ENCODE peak calls at places on chromosomes 7 and 10, in six cellular contexts. One of them, this sample, is unnamed.

GRCh38 chr7:46713868-46714596 is 793.0 kb upstream of the IGFBP3 start:
- DNase-seq in HCT116: no peak
- DNase-seq in GM23338: no peak
- DNase-seq in endothelial cell of umbilical vein: peak; percentile 93
- DNase-seq in mammary epithelial cell: no peak
- DNase-seq in MM.1S: no peak
- DNase-seq in this sample: no peak

GRCh38 chr7:44454348-44454747 is 36.1 kb downstream of the NUDCD3 start:
- DNase-seq in mammary epithelial cell: no peak
- DNase-seq in MM.1S: no peak
- DNase-seq in endothelial cell of umbilical vein: no peak
- DNase-seq in GM23338: no peak
- DNase-seq in HCT116: no peak
- DNase-seq in this sample: no peak

GRCh38 chr10:101297901-101298451 is 56.0 kb upstream of the BTRC start:
- DNase-seq in MM.1S: peak; percentile 55
- DNase-seq in HCT116: peak; percentile 64
- DNase-seq in GM23338: peak; percentile 87
- DNase-seq in endothelial cell of umbilical vein: peak; percentile 65
- DNase-seq in mammary epithelial cell: peak; percentile 37
- DNase-seq in this sample: peak; percentile 8

GRCh38 chr10:22345301-22346086 is at the start of gene SPAG6:
- DNase-seq in endothelial cell of umbilical vein: no peak
- DNase-seq in HCT116: no peak
- DNase-seq in GM23338: peak; percentile 86
- DNase-seq in MM.1S: no peak
- DNase-seq in mammary epithelial cell: no peak
- DNase-seq in this sample: no peak

GRCh38 chr7:22663721-22664120 is 63.3 kb upstream of the IL6 start:
- DNase-seq in MM.1S: no peak
- DNase-seq in endothelial cell of umbilical vein: peak; percentile 78
- DNase-seq in HCT116: no peak
- DNase-seq in mammary epithelial cell: no peak
- DNase-seq in GM23338: no peak
- DNase-seq in this sample: no peak

GRCh38 chr10:21758239-21758638 is 224.2 kb downstream of the MLLT10 start:
- DNase-seq in MM.1S: no peak
- DNase-seq in endothelial cell of umbilical vein: no peak
- DNase-seq in mammary epithelial cell: no peak
- DNase-seq in GM23338: no peak
- DNase-seq in HCT116: no peak
- DNase-seq in this sample: no peak

GRCh38 chr10:76430330-76430729 is 998.9 kb downstream of the LRMDA start:
- DNase-seq in HCT116: no peak
- DNase-seq in mammary epithelial cell: no peak
- DNase-seq in GM23338: no peak
- DNase-seq in endothelial cell of umbilical vein: peak; percentile 4
- DNase-seq in MM.1S: no peak
- DNase-seq in this sample: peak; percentile 15

GRCh38 chr10:66284621-66285020 is 641.2 kb upstream of the LRRTM3 start:
- DNase-seq in mammary epithelial cell: no peak
- DNase-seq in MM.1S: no peak
- DNase-seq in GM23338: no peak
- DNase-seq in HCT116: no peak
- DNase-seq in endothelial cell of umbilical vein: no peak
- DNase-seq in this sample: no peak

GRCh38 chr7:80918909-80919721 is at the start of gene SEMA3C:
- DNase-seq in MM.1S: peak; percentile 86
- DNase-seq in endothelial cell of umbilical vein: peak; percentile 90
- DNase-seq in HCT116: peak; percentile 78
- DNase-seq in mammary epithelial cell: peak; percentile 97
- DNase-seq in GM23338: peak; percentile 94
- DNase-seq in this sample: peak; percentile 94

GRCh38 chr7:30652132-30652531 is 30.1 kb downstream of the CRHR2 start:
- DNase-seq in HCT116: no peak
- DNase-seq in mammary epithelial cell: no peak
- DNase-seq in GM23338: no peak
- DNase-seq in endothelial cell of umbilical vein: no peak
- DNase-seq in MM.1S: no peak
- DNase-seq in this sample: no peak

GRCh38 chr7:74115326-74115725 is 31.7 kb downstream of the LIMK1 start:
- DNase-seq in HCT116: no peak
- DNase-seq in endothelial cell of umbilical vein: no peak
- DNase-seq in GM23338: peak; percentile 88
- DNase-seq in mammary epithelial cell: no peak
- DNase-seq in MM.1S: no peak
- DNase-seq in this sample: no peak

DNA sequence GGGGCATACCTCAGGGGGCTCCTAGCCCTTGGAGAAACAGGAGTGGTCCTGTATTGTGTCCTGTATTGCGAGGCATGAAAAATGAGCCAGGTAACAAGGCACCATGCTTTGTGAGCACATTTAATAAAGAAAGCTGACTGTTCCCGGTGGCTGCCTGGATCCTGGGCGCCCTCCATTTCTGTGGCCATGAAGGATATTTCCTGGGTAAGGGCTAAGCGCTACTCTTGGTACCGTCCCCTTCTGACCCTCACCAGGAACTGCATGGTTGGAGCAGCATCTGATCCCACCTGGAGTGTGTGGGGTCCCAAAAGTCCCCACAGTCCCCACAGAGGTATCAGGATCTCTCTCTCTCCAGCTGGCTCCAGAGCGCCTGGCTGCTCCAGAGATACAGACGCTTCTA is 139.5 kb downstream of the MAPK8 start:
- DNase-seq in endothelial cell of umbilical vein: no peak
- DNase-seq in MM.1S: no peak
- DNase-seq in GM23338: no peak
- DNase-seq in mammary epithelial cell: no peak
- DNase-seq in HCT116: no peak
- DNase-seq in this sample: no peak
- TF ChIP-seq EZH2 in endothelial cell of umbilical vein: no peak
- TF ChIP-seq EZH2 in MM.1S: no peak
- TF ChIP-seq EZH2 in GM23338: no peak
- TF ChIP-seq EZH2 in mammary epithelial cell: no peak
- TF ChIP-seq EZH2 in HCT116: no peak
- TF ChIP-seq EZH2 in this sample: no peak

DNA sequence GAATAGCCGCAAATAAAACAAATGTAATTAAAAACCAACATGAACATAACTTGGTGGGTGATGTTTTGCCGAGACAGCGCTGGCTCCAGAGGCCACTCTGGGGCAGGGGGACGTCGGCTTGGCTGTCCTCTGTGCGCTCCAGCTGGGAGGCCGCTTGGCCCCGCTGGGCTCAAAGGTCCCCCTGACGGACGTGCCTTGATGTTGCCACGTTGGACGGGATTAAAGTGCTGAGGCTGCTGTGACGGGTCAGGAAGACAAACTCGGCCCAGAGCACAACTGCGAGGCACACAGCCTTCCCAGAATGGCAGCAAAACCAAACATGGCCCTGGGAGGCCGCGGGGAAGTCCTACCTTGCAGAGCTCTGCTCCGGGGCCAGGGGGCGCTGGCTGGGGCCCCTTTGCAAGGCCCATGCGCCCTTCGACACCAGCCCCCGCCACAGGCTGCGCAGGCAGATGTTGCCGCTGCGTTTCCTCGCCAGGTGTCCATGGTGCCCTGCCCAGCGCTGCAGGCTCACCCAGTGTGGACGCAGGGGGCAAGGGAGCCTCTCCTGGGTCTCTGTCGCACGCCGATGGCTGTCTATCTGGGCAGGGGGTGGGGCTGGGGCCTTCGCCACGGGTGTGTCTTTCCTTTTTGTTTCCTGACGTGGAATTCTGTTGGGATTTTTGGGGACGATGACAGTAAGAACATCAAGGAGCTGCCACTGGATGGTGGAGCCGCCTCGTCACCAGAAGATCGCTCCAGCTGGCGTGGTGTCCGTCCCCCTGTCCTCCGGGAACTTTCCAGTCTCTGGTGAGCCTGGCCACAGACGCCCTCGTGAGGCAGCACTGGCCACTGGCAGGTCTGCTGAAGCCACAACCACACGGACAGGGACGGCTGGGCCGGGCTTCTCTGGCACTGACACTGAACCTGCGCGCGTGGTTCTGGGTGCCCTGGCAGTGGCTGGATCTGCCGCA is 99.6 kb upstream of the DIP2C start:
- DNase-seq in MM.1S: no peak
- DNase-seq in GM23338: peak; percentile 85
- DNase-seq in endothelial cell of umbilical vein: peak; percentile 70
- DNase-seq in HCT116: peak; percentile 18
- DNase-seq in mammary epithelial cell: peak; percentile 56
- DNase-seq in this sample: peak; percentile 63
- TF ChIP-seq CTCF in MM.1S: no peak
- TF ChIP-seq CTCF in GM23338: peak; percentile 84
- TF ChIP-seq CTCF in endothelial cell of umbilical vein: peak; percentile 44
- TF ChIP-seq CTCF in HCT116: peak; percentile 36
- TF ChIP-seq CTCF in mammary epithelial cell: peak; percentile 31
- TF ChIP-seq CTCF in this sample: peak; percentile 46

GRCh38 chr10:6918305-6918704 is 338.2 kb upstream of the PRKCQ start:
- DNase-seq in MM.1S: peak; percentile 58
- DNase-seq in GM23338: peak; percentile 67
- DNase-seq in mammary epithelial cell: no peak
- DNase-seq in endothelial cell of umbilical vein: no peak
- DNase-seq in HCT116: no peak
- DNase-seq in this sample: no peak
- H3K36me3 ChIP-seq in MM.1S: no peaks in the 10 kb centered on the region
- H3K36me3 ChIP-seq in GM23338: no peaks in the 10 kb centered on the region
- H3K36me3 ChIP-seq in mammary epithelial cell: no peaks in the 10 kb centered on the region
- H3K36me3 ChIP-seq in endothelial cell of umbilical vein: no peaks in the 10 kb centered on the region
- H3K36me3 ChIP-seq in HCT116: no peaks in the 10 kb centered on the region
- H3K36me3 ChIP-seq in this sample: no peaks in the 10 kb centered on the region

DNA sequence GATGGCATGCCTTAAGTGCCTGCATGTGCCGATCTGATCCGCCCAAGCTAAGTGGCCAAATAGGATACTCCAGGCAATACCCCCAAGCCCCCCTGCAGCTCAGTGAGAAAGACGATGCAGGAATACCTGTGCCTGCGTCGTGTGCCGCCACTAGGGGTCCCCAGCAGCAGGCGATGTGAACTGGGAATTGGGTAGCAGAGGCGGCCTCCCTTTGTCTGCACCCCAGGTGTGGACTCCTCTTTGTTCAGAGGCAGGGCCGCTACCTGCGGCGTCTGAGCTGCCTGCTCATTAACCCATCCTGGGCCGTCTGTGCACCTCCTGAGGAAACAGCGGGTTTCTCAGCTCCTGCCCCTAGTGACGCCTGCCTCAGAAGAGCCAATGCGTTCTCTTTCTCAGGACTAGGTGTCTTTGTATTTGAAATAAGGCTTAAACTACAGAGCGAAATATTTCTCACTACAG is 4.8 kb upstream of the CHN2 start:
- DNase-seq in HCT116: peak; percentile 45
- DNase-seq in mammary epithelial cell: peak; percentile 34
- DNase-seq in endothelial cell of umbilical vein: peak; percentile 49
- DNase-seq in GM23338: peak; percentile 98
- DNase-seq in MM.1S: peak; percentile 69
- DNase-seq in this sample: peak; percentile 6
- TF ChIP-seq EZH2 in HCT116: no peak
- TF ChIP-seq EZH2 in mammary epithelial cell: no peak
- TF ChIP-seq EZH2 in endothelial cell of umbilical vein: no peak
- TF ChIP-seq EZH2 in GM23338: no peak
- TF ChIP-seq EZH2 in MM.1S: no peak
- TF ChIP-seq EZH2 in this sample: no peak

GRCh38 chr7:90181485-90181884 is 27.2 kb downstream of the STEAP1 start:
- DNase-seq in MM.1S: no peak
- DNase-seq in endothelial cell of umbilical vein: no peak
- DNase-seq in GM23338: no peak
- DNase-seq in HCT116: no peak
- DNase-seq in mammary epithelial cell: no peak
- DNase-seq in this sample: no peak
- TF ChIP-seq CTCF in MM.1S: no peak
- TF ChIP-seq CTCF in endothelial cell of umbilical vein: no peak
- TF ChIP-seq CTCF in GM23338: no peak
- TF ChIP-seq CTCF in HCT116: no peak
- TF ChIP-seq CTCF in mammary epithelial cell: no peak
- TF ChIP-seq CTCF in this sample: no peak

DNA sequence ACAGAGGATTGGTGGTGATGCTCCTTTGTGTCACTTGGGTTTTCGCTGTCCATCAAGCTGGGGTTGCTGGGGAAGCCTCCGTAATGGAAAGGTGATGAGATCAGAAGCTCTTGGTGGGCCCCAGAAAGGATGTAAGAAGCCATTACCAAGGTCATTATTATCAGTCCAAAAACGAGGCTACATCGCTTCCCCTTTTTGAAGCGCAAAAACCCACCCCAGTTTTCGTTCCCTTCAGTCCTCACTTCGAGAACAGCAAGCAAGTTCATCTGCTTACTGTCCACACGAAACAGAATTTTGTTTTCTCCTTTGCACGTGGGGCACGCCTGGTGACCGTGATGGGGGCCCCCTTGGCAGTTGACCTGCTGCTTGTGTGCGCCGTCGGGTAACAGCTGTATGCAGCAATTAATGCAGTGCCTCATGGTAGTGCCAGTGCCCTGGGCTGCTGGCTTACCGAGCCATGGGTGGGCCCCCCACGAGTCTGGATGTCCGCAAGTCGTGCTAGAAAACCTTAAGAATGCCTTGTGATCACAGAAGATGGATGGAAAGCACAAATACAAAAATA is 47.5 kb downstream of the CHST15 start:
- DNase-seq in HCT116: no peak
- DNase-seq in endothelial cell of umbilical vein: no peak
- DNase-seq in MM.1S: no peak
- DNase-seq in GM23338: no peak
- DNase-seq in mammary epithelial cell: no peak
- DNase-seq in this sample: no peak
- H3K36me3 ChIP-seq in HCT116: peaks cover 5% of the 10 kb centered on the region
- H3K36me3 ChIP-seq in endothelial cell of umbilical vein: peaks cover 21% of the 10 kb centered on the region
- H3K36me3 ChIP-seq in MM.1S: peaks cover 24% of the 10 kb centered on the region
- H3K36me3 ChIP-seq in GM23338: no peaks in the 10 kb centered on the region
- H3K36me3 ChIP-seq in mammary epithelial cell: peaks cover 2% of the 10 kb centered on the region
- H3K36me3 ChIP-seq in this sample: no peaks in the 10 kb centered on the region

GRCh38 chr7:128939075-128939860 is 1.5 kb downstream of the IRF5 start:
- DNase-seq in endothelial cell of umbilical vein: no peak
- DNase-seq in HCT116: no peak
- DNase-seq in mammary epithelial cell: no peak
- DNase-seq in GM23338: no peak
- DNase-seq in MM.1S: peak; percentile 54
- DNase-seq in this sample: no peak

GRCh38 chr7:128937647-128938523 is at the start of gene IRF5:
- DNase-seq in MM.1S: peak; percentile 93
- DNase-seq in mammary epithelial cell: peak; percentile 64
- DNase-seq in endothelial cell of umbilical vein: no peak
- DNase-seq in HCT116: peak; percentile 15
- DNase-seq in GM23338: peak; percentile 67
- DNase-seq in this sample: no peak

GRCh38 chr7:128938524-128939074 is 872 bp downstream of the IRF5 start:
- DNase-seq in endothelial cell of umbilical vein: no peak
- DNase-seq in MM.1S: peak; percentile 62
- DNase-seq in mammary epithelial cell: peak; percentile 30
- DNase-seq in HCT116: no peak
- DNase-seq in GM23338: peak; percentile 56
- DNase-seq in this sample: no peak

GRCh38 chr7:128936798-128937197 is 929 bp upstream of the IRF5 start:
- DNase-seq in HCT116: no peak
- DNase-seq in MM.1S: no peak
- DNase-seq in GM23338: no peak
- DNase-seq in mammary epithelial cell: no peak
- DNase-seq in endothelial cell of umbilical vein: no peak
- DNase-seq in this sample: no peak

GRCh38 chr7:128937271-128937646 is 468 bp upstream of the IRF5 start:
- DNase-seq in mammary epithelial cell: no peak
- DNase-seq in HCT116: no peak
- DNase-seq in MM.1S: no peak
- DNase-seq in endothelial cell of umbilical vein: no peak
- DNase-seq in GM23338: no peak
- DNase-seq in this sample: no peak
- TF ChIP-seq EZH2 in mammary epithelial cell: no peak
- TF ChIP-seq EZH2 in HCT116: no peak
- TF ChIP-seq EZH2 in MM.1S: no peak
- TF ChIP-seq EZH2 in endothelial cell of umbilical vein: no peak
- TF ChIP-seq EZH2 in GM23338: no peak
- TF ChIP-seq EZH2 in this sample: no peak

This sample was measured in astrocyte.